ENCODE peak calls at places on chromosomes 16 and 17, in five cellular contexts. P is left ventricle myocardium inferior, G is GM23338, Z is AG09309, S is foreskin fibroblast. I is an unnamed sample.

GRCh38 chr17:19905514-19905913 is 37.8 kb upstream of the ULK2 start:
- DNase-seq in Z (no peak), P (no peak), S (no peak), G (no peak), I (no peak)

GRCh38 chr16:52494145-52494544 is 52.8 kb downstream of the TOX3 start:
- DNase-seq in G (no peak), P (no peak), Z (no peak), S (no peak), I (no peak)

GRCh38 chr16:50193594-50193993 is 40.5 kb downstream of the TENT4B start:
- DNase-seq in G (no peak), Z (no peak), P (no peak), S (no peak), I (no peak)

GRCh38 chr17:69579961-69580677 is 165.6 kb downstream of the MAP2K6 start:
- DNase-seq in Z (no peak), S (no peak), P (no peak), G (no peak), I (no peak)

GRCh38 chr17:37702605-37703004 is 42.3 kb downstream of the HNF1B start:
- DNase-seq in P (no peak), Z (peak), S (peak), G (no peak), I (peak)

GRCh38 chr17:40530988-40531971 is 29.9 kb upstream of the TNS4 start:
- DNase-seq in S (no peak), P (no peak), G (no peak), Z (no peak), I (no peak)

GRCh38 chr16:71201556-71201955 is 29.0 kb downstream of the HYDIN start:
- DNase-seq in Z (no peak), S (no peak), G (no peak), P (no peak), I (no peak)

GRCh38 chr17:37742114-37742761 is 2.6 kb downstream of the HNF1B start:
- DNase-seq in Z (no peak), G (peak), S (peak), P (no peak), I (no peak)

GRCh38 chr16:19179890-19180490 is 11.9 kb downstream of the SYT17 start:
- DNase-seq in Z (no peak), S (peak), P (peak), G (peak), I (no peak)

GRCh38 chr16:49586466-49586865 is 212.9 kb downstream of the C16orf78 start:
- DNase-seq in S (no peak), Z (no peak), G (no peak), P (no peak), I (no peak)

GRCh38 chr17:54891176-54891821 is 9.4 kb upstream of the TOM1L1 start:
- DNase-seq in Z (peak), S (peak), G (peak), P (no peak), I (peak)

GRCh38 chr17:50627782-50628601 is 6.7 kb upstream of the ABCC3 start:
- DNase-seq in P (no peak), S (no peak), G (peak), Z (no peak), I (no peak)

GRCh38 chr17:16652847-16653366 is 743 bp downstream of the ZNF624 start:
- DNase-seq in G (no peak), P (no peak), Z (no peak), S (no peak), I (no peak)

GRCh38 chr17:45341389-45342158 is 24.8 kb upstream of the MAP3K14 start:
- DNase-seq in Z (peak), S (peak), P (peak), G (peak), I (peak)

GRCh38 chr16:88799569-88800276 is 3.9 kb upstream of the CDT1 start:
- DNase-seq in Z (no peak), G (no peak), S (peak), P (no peak), I (no peak)

GRCh38 chr17:68344701-68345136 is 53.4 kb downstream of the ARSG start:
- DNase-seq in G (no peak), P (no peak), S (no peak), Z (no peak), I (no peak)

GRCh38 chr16:22813946-22814325 is at the start of gene HS3ST2:
- DNase-seq in S (peak), G (peak), Z (no peak), P (peak), I (no peak)

GRCh38 chr17:600576-601301 is 113.9 kb downstream of the VPS53 start:
- DNase-seq in G (no peak), Z (no peak), P (no peak), S (peak), I (no peak)

GRCh38 chr16:66959645-66960177 is 1.4 kb upstream of the CES3 start:
- DNase-seq in Z (no peak), P (peak), G (no peak), S (no peak), I (no peak)

GRCh38 chr16:54080524-54081008 is 206.0 kb downstream of the IRX3 start:
- DNase-seq in S (peak), P (no peak), G (no peak), Z (peak), I (peak)

GRCh38 chr16:46972429-46972970 is 974 bp downstream of the DNAJA2 start:
- DNase-seq in Z (no peak), S (peak), G (peak), P (no peak), I (no peak)

GRCh38 chr17:37117743-37118142 is 169.0 kb downstream of the AATF start:
- DNase-seq in Z (no peak), S (no peak), P (no peak), G (no peak), I (no peak)

GRCh38 chr16:69562818-69563217 is 2.9 kb upstream of the NFAT5 start:
- DNase-seq in S (no peak), P (no peak), G (no peak), Z (no peak), I (no peak)

GRCh38 chr16:80739523-80739922 is 64.9 kb downstream of the CDYL2 start:
- DNase-seq in Z (no peak), P (no peak), S (no peak), G (no peak), I (no peak)

GRCh38 chr17:77125432-77125901 is 15.3 kb upstream of the SEC14L1 start:
- DNase-seq in Z (peak), P (no peak), G (no peak), S (peak), I (peak)

GRCh38 chr17:72915631-72916081 is 176.8 kb downstream of the SLC39A11 start:
- DNase-seq in Z (no peak), G (no peak), P (no peak), S (no peak), I (no peak)

GRCh38 chr16:22425036-22425801 is 50.8 kb upstream of the CDR2 start:
- DNase-seq in Z (no peak), S (peak), P (peak), G (no peak), I (no peak)

GRCh38 chr17:67051155-67051538 is 6.8 kb downstream of the CACNG1 start:
- DNase-seq in S (no peak), Z (no peak), P (no peak), G (no peak), I (no peak)

GRCh38 chr17:72372185-72372584 is 251.4 kb downstream of the SOX9 start:
- DNase-seq in Z (no peak), S (peak), P (no peak), G (no peak), I (no peak)

GRCh38 chr17:5630434-5630833 is 46.1 kb upstream of the NLRP1 start:
- DNase-seq in S (peak), G (no peak), Z (peak), P (no peak), I (peak)

GRCh38 chr17:61128671-61129115 is 270.9 kb upstream of the TBX2 start:
- DNase-seq in Z (peak), S (peak), P (no peak), G (no peak), I (peak)

GRCh38 chr16:57042157-57043111 is 49.9 kb upstream of the CPNE2 start:
- DNase-seq in Z (no peak), P (no peak), G (no peak), S (no peak), I (no peak)

GRCh38 chr17:41894791-41895331 is 23.9 kb downstream of the ACLY start:
- DNase-seq in S (peak), P (no peak), G (no peak), Z (peak), I (peak)

GRCh38 chr17:16407911-16408588 is 7.3 kb upstream of the TRPV2 start:
- DNase-seq in P (peak), Z (no peak), S (peak), G (peak), I (no peak)

GRCh38 chr16:4709481-4709880 is 16.1 kb downstream of the NUDT16L1 start:
- DNase-seq in S (peak), Z (no peak), P (no peak), G (no peak), I (no peak)

DNA sequence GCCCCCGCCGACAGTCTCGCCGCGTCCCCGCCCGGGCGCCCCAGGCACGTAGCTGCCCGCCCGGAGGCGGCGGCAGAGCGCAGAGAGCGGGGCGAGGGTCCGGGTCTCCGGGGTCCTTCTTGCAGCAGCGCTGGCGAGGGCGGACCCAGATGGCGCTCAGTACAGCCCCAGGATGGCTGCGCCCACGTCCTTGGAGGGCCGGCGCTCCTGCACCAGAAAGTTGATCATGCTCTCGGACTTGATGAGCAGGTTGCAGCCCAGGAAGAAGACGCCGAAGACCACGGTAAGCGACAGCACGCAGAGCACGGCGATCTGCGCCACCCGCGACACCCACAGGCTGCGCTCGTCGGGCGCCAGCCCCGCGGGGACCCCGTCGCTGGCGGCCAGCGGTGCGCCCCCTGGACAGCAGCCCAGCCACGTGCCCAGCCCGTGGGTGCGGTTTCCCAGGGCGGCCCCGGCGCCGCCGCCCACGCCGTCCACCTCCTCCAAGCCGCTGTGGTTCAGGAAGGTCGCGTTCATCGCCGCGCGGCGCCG is 497 bp downstream of the RPRML start:
- DNase-seq in Z (no peak), G (peak), S (peak), P (no peak), I (no peak)
- H3K4me3 ChIP-seq in Z (peak), G (peak), S (peak), P (peak), I (peak)

DNA sequence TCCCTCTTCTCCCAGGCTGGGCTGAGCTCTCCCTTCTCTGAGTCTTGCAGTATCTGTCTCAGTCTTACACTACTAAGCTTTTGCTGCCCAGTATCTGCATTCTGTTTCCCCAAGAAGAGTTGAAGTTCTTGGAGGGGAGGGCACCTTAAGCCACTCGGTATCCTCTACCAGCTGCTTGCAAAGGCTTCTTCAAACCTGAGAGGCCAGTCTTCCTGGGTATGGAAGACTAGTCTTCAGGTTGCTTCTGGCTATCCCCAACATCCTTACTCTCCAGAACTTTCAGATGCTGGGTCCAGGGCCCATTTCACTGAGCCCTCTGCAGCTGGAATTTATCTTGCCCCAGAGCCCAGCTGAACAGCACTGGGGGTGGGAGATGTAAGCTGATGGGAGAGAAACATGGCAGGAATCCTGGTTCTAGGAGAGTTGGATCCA is 20.1 kb downstream of the GP2 start:
- DNase-seq in G (no peak), P (no peak), S (no peak), Z (no peak), I (no peak)
- H3K4me3 ChIP-seq in G (no peak), P (no peak), S (no peak), Z (no peak), I (no peak)

DNA sequence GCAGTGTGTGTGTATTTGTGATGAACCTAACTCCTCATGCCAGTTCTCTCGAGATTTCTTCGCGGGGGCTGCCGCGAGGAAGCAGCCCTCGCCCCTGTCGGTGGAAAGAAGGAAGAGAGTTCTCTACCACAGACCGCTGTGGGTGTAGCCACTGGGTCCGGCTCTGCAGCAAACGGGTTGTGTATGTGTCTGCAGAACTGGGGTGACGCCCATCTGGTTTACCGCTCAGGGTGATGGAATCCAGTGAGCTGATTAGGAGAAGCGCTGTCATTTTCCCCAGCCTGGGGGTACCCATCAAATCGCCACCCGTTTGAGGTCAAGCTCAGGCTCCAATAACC is 7.7 kb downstream of the CORO6 start:
- DNase-seq in S (peak), P (no peak), Z (no peak), G (peak), I (no peak)
- H3K4me3 ChIP-seq in S (peak), P (peak), Z (no peak), G (peak), I (peak)

GRCh38 chr17:78924481-78925151 is 571 bp downstream of the TIMP2 start:
- DNase-seq in P (no peak), Z (no peak), S (peak), G (peak), I (no peak)

GRCh38 chr17:78925234-78925633 is at the start of gene TIMP2:
- DNase-seq in S (peak), G (peak), P (peak), Z (peak), I (no peak)

GRCh38 chr17:78921437-78921971 is 3.7 kb downstream of the TIMP2 start:
- DNase-seq in Z (no peak), S (peak), P (peak), G (no peak), I (no peak)

GRCh38 chr17:78923660-78924453 is 1.3 kb downstream of the TIMP2 start:
- DNase-seq in P (peak), S (peak), G (peak), Z (no peak), I (no peak)

GRCh38 chr17:78922876-78923498 is 2.2 kb downstream of the TIMP2 start:
- DNase-seq in Z (no peak), P (no peak), G (no peak), S (no peak), I (no peak)
- H3K4me3 ChIP-seq in Z (peak), P (peak), G (peak), S (peak), I (peak)

GRCh38 chr17:79798296-79799173 is 1.7 kb upstream of the CBX8 start:
- DNase-seq in G (peak), S (peak), P (no peak), Z (no peak), I (no peak)
- H3K4me3 ChIP-seq in G (peak), S (peak), P (peak), Z (no peak), I (peak)

I was measured in skeletal muscle cell.